ENCODE peak calls at places on chromosomes 12 and 14, in six cellular contexts. One of them, this sample, is unnamed.
A peak's percentile ranks its signal among the peaks of the same experiment; 100 is the strongest.

GRCh38 chr12:103431387-103431786 is 64.4 kb downstream of the C12orf42 start:
- DNase-seq in Calu3: no peak
- DNase-seq in H9: no peak
- DNase-seq in cardiac muscle cell: no peak
- DNase-seq in foreskin keratinocyte: no peak
- DNase-seq in mammary epithelial cell: no peak
- DNase-seq in this sample: no peak

GRCh38 chr12:57489157-57489641 is 1.3 kb downstream of the MARS1 start:
- DNase-seq in cardiac muscle cell: no peak
- DNase-seq in H9: no peak
- DNase-seq in foreskin keratinocyte: no peak
- DNase-seq in mammary epithelial cell: no peak
- DNase-seq in Calu3: no peak
- DNase-seq in this sample: no peak

GRCh38 chr12:79691299-79692248 is 810 bp upstream of the PAWR start:
- DNase-seq in cardiac muscle cell: peak; percentile 83
- DNase-seq in Calu3: no peak
- DNase-seq in H9: no peak
- DNase-seq in foreskin keratinocyte: peak; percentile 94
- DNase-seq in mammary epithelial cell: peak; percentile 94
- DNase-seq in this sample: peak; percentile 81

GRCh38 chr12:115451785-115452736 is 768.1 kb upstream of the TBX3 start:
- DNase-seq in H9: peak; percentile 77
- DNase-seq in Calu3: peak; percentile 24
- DNase-seq in mammary epithelial cell: no peak
- DNase-seq in foreskin keratinocyte: no peak
- DNase-seq in cardiac muscle cell: peak; percentile 27
- DNase-seq in this sample: peak; percentile 12

GRCh38 chr12:8078400-8078799 is 3.7 kb upstream of the NECAP1 start:
- DNase-seq in Calu3: peak; percentile 58
- DNase-seq in H9: peak; percentile 62
- DNase-seq in cardiac muscle cell: peak; percentile 83
- DNase-seq in foreskin keratinocyte: no peak
- DNase-seq in mammary epithelial cell: peak; percentile 37
- DNase-seq in this sample: peak; percentile 57

GRCh38 chr12:115384391-115384790 is 700.4 kb upstream of the TBX3 start:
- DNase-seq in cardiac muscle cell: no peak
- DNase-seq in foreskin keratinocyte: peak; percentile 89
- DNase-seq in mammary epithelial cell: peak; percentile 71
- DNase-seq in H9: no peak
- DNase-seq in Calu3: no peak
- DNase-seq in this sample: peak; percentile 61

GRCh38 chr14:65849558-65849957 is 437.0 kb downstream of the FUT8 start:
- DNase-seq in foreskin keratinocyte: no peak
- DNase-seq in mammary epithelial cell: no peak
- DNase-seq in cardiac muscle cell: no peak
- DNase-seq in Calu3: no peak
- DNase-seq in H9: no peak
- DNase-seq in this sample: no peak

GRCh38 chr12:62604856-62605255 is 138.2 kb downstream of the MON2 start:
- DNase-seq in foreskin keratinocyte: no peak
- DNase-seq in Calu3: no peak
- DNase-seq in H9: no peak
- DNase-seq in cardiac muscle cell: peak; percentile 47
- DNase-seq in mammary epithelial cell: peak; percentile 9
- DNase-seq in this sample: peak; percentile 19

GRCh38 chr12:11711675-11712327 is 62.3 kb downstream of the ETV6 start:
- DNase-seq in Calu3: no peak
- DNase-seq in cardiac muscle cell: peak; percentile 85
- DNase-seq in mammary epithelial cell: no peak
- DNase-seq in foreskin keratinocyte: no peak
- DNase-seq in H9: no peak
- DNase-seq in this sample: no peak

GRCh38 chr14:32697704-32698103 is 241.0 kb upstream of the NPAS3 start:
- DNase-seq in mammary epithelial cell: peak; percentile 12
- DNase-seq in Calu3: no peak
- DNase-seq in H9: no peak
- DNase-seq in cardiac muscle cell: peak; percentile 26
- DNase-seq in foreskin keratinocyte: no peak
- DNase-seq in this sample: peak; percentile 13

GRCh38 chr14:89589400-89590128 is 172.5 kb upstream of the FOXN3 start:
- DNase-seq in H9: no peak
- DNase-seq in Calu3: no peak
- DNase-seq in foreskin keratinocyte: no peak
- DNase-seq in cardiac muscle cell: no peak
- DNase-seq in mammary epithelial cell: no peak
- DNase-seq in this sample: no peak

GRCh38 chr12:401235-402126 is at the start of gene CCDC77:
- DNase-seq in cardiac muscle cell: peak; percentile 94
- DNase-seq in mammary epithelial cell: peak; percentile 90
- DNase-seq in Calu3: peak; percentile 93
- DNase-seq in foreskin keratinocyte: peak; percentile 75
- DNase-seq in H9: peak; percentile 97
- DNase-seq in this sample: peak; percentile 95

DNA sequence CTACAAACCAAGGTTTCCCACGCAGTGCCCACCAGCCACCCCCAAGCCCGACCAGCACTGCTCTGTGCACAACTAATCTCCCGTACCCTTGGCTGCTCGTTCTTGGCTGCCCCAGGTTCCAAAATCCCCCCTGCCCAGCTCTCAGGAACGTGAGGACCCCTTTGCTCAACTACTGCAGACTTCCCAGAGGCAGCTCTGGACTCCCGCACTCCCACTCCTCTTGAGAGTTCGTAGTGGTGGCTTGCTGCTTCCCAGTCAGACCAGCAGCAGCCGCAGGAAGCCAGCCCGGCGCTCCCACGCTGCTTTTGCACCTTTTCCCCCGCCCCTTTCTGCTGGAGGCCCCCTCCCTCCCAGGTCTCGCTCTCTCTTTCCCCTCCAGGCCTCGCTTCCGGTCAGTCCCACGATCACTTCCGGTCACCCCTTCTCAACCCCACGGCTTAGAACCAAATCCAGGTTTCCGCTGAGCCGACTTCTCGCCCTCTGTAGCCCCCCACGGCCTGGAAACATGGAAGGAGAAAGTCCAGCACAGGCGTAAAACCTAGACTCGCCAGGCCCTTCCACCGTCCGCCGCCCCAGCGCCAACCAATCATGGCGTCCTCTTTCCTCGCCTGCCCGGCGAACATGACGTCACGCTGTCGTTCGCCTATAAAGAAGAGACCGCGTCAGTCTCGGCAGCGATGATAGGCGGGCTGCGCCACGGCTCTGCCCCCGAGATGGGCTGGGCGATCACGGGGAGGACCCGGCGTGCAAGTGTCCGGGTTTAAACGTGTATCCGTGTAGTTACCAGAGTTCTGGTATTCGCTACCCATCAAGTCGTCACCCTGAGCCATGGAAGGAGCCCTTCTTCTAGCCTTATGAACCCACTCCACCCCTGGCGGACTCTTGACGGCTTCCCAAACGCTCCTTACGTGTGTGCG is at the start of gene TFCP2:
- DNase-seq in H9: peak; percentile 99
- DNase-seq in Calu3: peak; percentile 91
- DNase-seq in mammary epithelial cell: peak; percentile 93
- DNase-seq in cardiac muscle cell: peak; percentile 99
- DNase-seq in foreskin keratinocyte: peak; percentile 75
- DNase-seq in this sample: peak; percentile 95
- TF ChIP-seq CTCF in H9: no peak
- TF ChIP-seq CTCF in Calu3: no peak
- TF ChIP-seq CTCF in mammary epithelial cell: no peak
- TF ChIP-seq CTCF in cardiac muscle cell: no peak
- TF ChIP-seq CTCF in foreskin keratinocyte: no peak
- TF ChIP-seq CTCF in this sample: no peak

GRCh38 chr12:5817246-5817645 is 127.8 kb downstream of the ANO2 start:
- DNase-seq in mammary epithelial cell: no peak
- DNase-seq in Calu3: no peak
- DNase-seq in cardiac muscle cell: no peak
- DNase-seq in foreskin keratinocyte: no peak
- DNase-seq in H9: no peak
- DNase-seq in this sample: no peak
- TF ChIP-seq CTCF in mammary epithelial cell: no peak
- TF ChIP-seq CTCF in Calu3: no peak
- TF ChIP-seq CTCF in cardiac muscle cell: no peak
- TF ChIP-seq CTCF in foreskin keratinocyte: no peak
- TF ChIP-seq CTCF in H9: no peak
- TF ChIP-seq CTCF in this sample: no peak

GRCh38 chr14:37251778-37252177 is 54.0 kb downstream of the MIPOL1 start:
- DNase-seq in mammary epithelial cell: no peak
- DNase-seq in H9: no peak
- DNase-seq in cardiac muscle cell: no peak
- DNase-seq in foreskin keratinocyte: no peak
- DNase-seq in Calu3: no peak
- DNase-seq in this sample: no peak
- TF ChIP-seq CTCF in mammary epithelial cell: peak; percentile 25
- TF ChIP-seq CTCF in H9: peak; percentile 54
- TF ChIP-seq CTCF in cardiac muscle cell: peak; percentile 2
- TF ChIP-seq CTCF in foreskin keratinocyte: peak; percentile 48
- TF ChIP-seq CTCF in Calu3: peak; percentile 28
- TF ChIP-seq CTCF in this sample: peak; percentile 25

DNA sequence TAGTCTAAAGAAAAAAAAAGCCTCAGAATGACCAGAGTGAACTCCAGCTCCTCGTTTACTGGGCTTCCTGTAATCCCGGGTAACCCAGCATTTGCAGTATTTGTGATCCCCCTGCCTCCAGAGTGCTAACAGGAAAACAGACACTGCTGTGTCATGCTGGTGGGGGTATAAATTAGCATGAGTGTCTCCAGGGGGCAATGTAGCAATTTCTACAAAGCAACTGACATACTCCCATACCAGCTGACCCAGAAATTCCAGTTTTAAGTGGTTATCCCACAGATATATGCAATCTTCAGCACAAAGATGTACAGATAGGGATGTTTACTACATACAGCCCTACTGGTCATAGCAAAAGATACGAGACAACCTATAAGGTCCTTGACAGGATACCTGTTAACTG is 18.8 kb downstream of the TTC7B start:
- DNase-seq in mammary epithelial cell: no peak
- DNase-seq in foreskin keratinocyte: no peak
- DNase-seq in cardiac muscle cell: peak; percentile 37
- DNase-seq in H9: no peak
- DNase-seq in Calu3: no peak
- DNase-seq in this sample: no peak
- TF ChIP-seq CTCF in mammary epithelial cell: no peak
- TF ChIP-seq CTCF in foreskin keratinocyte: no peak
- TF ChIP-seq CTCF in cardiac muscle cell: no peak
- TF ChIP-seq CTCF in H9: no peak
- TF ChIP-seq CTCF in Calu3: no peak
- TF ChIP-seq CTCF in this sample: no peak

GRCh38 chr12:102119674-102120563 is at the start of the genes NUP37 and PARPBP:
- DNase-seq in H9: peak; percentile 96
- DNase-seq in Calu3: peak; percentile 97
- DNase-seq in foreskin keratinocyte: peak; percentile 89
- DNase-seq in cardiac muscle cell: peak; percentile 90
- DNase-seq in mammary epithelial cell: peak; percentile 93
- DNase-seq in this sample: peak; percentile 88
- TF ChIP-seq CTCF in H9: no peak
- TF ChIP-seq CTCF in Calu3: no peak
- TF ChIP-seq CTCF in foreskin keratinocyte: peak; percentile 30
- TF ChIP-seq CTCF in cardiac muscle cell: no peak
- TF ChIP-seq CTCF in mammary epithelial cell: peak; percentile 29
- TF ChIP-seq CTCF in this sample: no peak

DNA sequence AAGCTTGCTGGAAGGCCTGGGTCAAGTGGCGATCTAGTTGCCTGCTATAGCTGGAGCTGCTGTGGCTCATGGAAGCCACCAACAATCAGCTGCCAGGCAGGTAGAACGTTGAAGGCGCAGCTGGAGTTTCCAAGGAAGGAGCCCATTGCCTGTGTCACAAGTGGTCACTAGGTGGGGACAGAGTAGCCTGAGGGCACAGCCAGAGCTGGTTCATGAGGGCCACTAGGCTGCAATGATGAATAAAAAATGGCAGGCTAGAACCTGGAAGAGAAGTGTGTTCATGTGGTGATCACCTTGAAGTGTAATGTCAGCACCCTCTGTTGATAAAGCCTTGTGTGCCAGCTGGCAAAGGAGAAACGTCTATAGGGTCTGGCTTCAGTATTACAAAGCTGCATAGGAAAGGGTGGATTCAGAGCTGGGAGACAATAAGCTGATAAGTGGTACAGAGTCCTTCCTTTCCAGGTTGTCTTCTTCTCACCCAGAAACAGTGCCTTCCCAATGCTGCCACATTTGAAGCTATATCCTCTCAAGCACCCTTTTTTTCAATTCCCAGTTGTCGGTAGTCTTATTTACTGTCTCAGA is 165.8 kb downstream of the EMP1 start:
- DNase-seq in Calu3: peak; percentile 84
- DNase-seq in H9: peak; percentile 92
- DNase-seq in foreskin keratinocyte: no peak
- DNase-seq in mammary epithelial cell: peak; percentile 62
- DNase-seq in cardiac muscle cell: peak; percentile 64
- DNase-seq in this sample: peak; percentile 80
- TF ChIP-seq CTCF in Calu3: peak; percentile 70
- TF ChIP-seq CTCF in H9: no peak
- TF ChIP-seq CTCF in foreskin keratinocyte: peak; percentile 77
- TF ChIP-seq CTCF in mammary epithelial cell: peak; percentile 85
- TF ChIP-seq CTCF in cardiac muscle cell: peak; percentile 97
- TF ChIP-seq CTCF in this sample: peak; percentile 67

GRCh38 chr12:125403145-125403789 is 338.0 kb downstream of the AACS start:
- DNase-seq in foreskin keratinocyte: no peak
- DNase-seq in mammary epithelial cell: peak; percentile 4
- DNase-seq in H9: peak; percentile 90
- DNase-seq in Calu3: peak; percentile 36
- DNase-seq in cardiac muscle cell: peak; percentile 34
- DNase-seq in this sample: peak; percentile 45
- TF ChIP-seq CTCF in foreskin keratinocyte: peak; percentile 61
- TF ChIP-seq CTCF in mammary epithelial cell: peak; percentile 49
- TF ChIP-seq CTCF in H9: peak; percentile 87
- TF ChIP-seq CTCF in Calu3: peak; percentile 65
- TF ChIP-seq CTCF in cardiac muscle cell: peak; percentile 41
- TF ChIP-seq CTCF in this sample: peak; percentile 47

DNA sequence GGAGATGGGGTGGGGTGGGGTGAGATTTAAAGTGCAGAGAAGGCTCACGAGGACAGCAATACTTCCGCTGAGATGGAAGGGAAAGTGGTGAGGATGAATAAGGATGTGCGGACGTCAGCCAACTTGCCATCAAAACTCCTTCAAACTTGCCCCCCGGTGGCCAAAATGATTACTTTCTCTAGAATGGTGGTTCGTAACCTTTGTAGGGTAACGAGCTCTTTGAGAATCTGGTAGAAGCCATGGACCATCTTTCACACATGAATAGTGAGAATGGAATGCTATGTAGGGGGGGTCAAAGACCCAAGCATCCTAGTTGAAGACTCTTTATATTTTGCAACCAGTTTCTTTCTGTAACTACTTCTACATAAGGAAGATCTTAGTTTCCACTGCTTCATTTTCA is 245.9 kb upstream of the DDHD1 start:
- DNase-seq in Calu3: no peak
- DNase-seq in foreskin keratinocyte: no peak
- DNase-seq in cardiac muscle cell: peak; percentile 39
- DNase-seq in mammary epithelial cell: no peak
- DNase-seq in H9: peak; percentile 44
- DNase-seq in this sample: peak; percentile 5
- TF ChIP-seq CTCF in Calu3: no peak
- TF ChIP-seq CTCF in foreskin keratinocyte: peak; percentile 47
- TF ChIP-seq CTCF in cardiac muscle cell: no peak
- TF ChIP-seq CTCF in mammary epithelial cell: peak; percentile 39
- TF ChIP-seq CTCF in H9: peak; percentile 62
- TF ChIP-seq CTCF in this sample: no peak

DNA sequence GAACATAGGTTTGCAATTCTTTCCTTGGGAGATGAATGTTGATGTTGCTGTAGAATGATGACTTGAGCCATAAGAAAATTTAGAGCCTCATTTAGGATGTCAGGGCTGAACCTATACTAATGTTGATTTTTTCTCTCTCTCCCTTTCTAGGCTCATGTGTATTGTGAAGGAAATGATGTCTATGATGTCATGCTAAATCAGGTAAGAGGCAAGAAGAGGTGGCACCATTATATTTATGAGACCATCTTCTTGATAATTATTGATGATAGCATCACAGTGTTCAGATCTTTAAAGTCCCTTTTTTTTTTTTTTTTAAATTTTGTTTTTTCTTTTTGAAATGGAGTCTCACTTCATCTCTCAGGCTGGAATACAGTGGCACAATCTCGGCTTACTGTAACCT is 3.3 kb downstream of the PARP2 start:
- DNase-seq in Calu3: no peak
- DNase-seq in H9: no peak
- DNase-seq in foreskin keratinocyte: no peak
- DNase-seq in mammary epithelial cell: no peak
- DNase-seq in cardiac muscle cell: no peak
- DNase-seq in this sample: no peak
- TF ChIP-seq CTCF in Calu3: no peak
- TF ChIP-seq CTCF in H9: no peak
- TF ChIP-seq CTCF in foreskin keratinocyte: no peak
- TF ChIP-seq CTCF in mammary epithelial cell: no peak
- TF ChIP-seq CTCF in cardiac muscle cell: no peak
- TF ChIP-seq CTCF in this sample: no peak

This sample was measured in MCF 10A.